ENCODE peak calls at places on chromosome 17, in four cellular contexts. R is uterus, D is A549, X is transverse colon. W is an unnamed sample. For H3K4me1, the result is how much of the 10 kb centered on the place peaks cover.

GRCh38 chr17:68972119-68972704 is 17.0 kb upstream of the ABCA8 start:
- DNase-seq in R (no peak), X (no peak), D (peak), W (no peak)

GRCh38 chr17:60969500-60970037 is 291.9 kb downstream of the BCAS3 start:
- DNase-seq in X (no peak), D (no peak), R (no peak), W (no peak)

GRCh38 chr17:13544292-13544691 is 57.4 kb downstream of the HS3ST3A1 start:
- DNase-seq in X (peak), R (peak), D (peak), W (peak)

GRCh38 chr17:35630530-35631148 is 43.5 kb downstream of the AP2B1 start:
- DNase-seq in D (peak), R (no peak), X (no peak), W (no peak)

GRCh38 chr17:55842405-55843158 is 91.7 kb downstream of the PCTP start:
- DNase-seq in X (no peak), D (no peak), R (no peak), W (no peak)

GRCh38 chr17:59840908-59841666 is 51.7 kb downstream of the TUBD1 start:
- DNase-seq in X (no peak), R (no peak), D (peak), W (no peak)

GRCh38 chr17:49341356-49341755 is 20.7 kb downstream of the ZNF652 start:
- DNase-seq in D (no peak), R (no peak), X (no peak), W (no peak)

GRCh38 chr17:66300956-66301355 is 1.5 kb upstream of the PRKCA start:
- DNase-seq in R (no peak), D (no peak), X (no peak), W (no peak)

GRCh38 chr17:32126325-32126724 is 16.0 kb upstream of the RHOT1 start:
- DNase-seq in R (no peak), D (no peak), X (no peak), W (no peak)

GRCh38 chr17:19387921-19388521 is 1.0 kb upstream of the MFAP4 start:
- DNase-seq in X (no peak), R (no peak), D (no peak), W (no peak)

GRCh38 chr17:46984892-46985291 is 5.8 kb upstream of the RPRML start:
- DNase-seq in D (no peak), X (peak), R (no peak), W (no peak)

GRCh38 chr17:82388922-82389283 is 17.3 kb downstream of the UTS2R start:
- DNase-seq in X (no peak), R (no peak), D (no peak), W (no peak)

DNA sequence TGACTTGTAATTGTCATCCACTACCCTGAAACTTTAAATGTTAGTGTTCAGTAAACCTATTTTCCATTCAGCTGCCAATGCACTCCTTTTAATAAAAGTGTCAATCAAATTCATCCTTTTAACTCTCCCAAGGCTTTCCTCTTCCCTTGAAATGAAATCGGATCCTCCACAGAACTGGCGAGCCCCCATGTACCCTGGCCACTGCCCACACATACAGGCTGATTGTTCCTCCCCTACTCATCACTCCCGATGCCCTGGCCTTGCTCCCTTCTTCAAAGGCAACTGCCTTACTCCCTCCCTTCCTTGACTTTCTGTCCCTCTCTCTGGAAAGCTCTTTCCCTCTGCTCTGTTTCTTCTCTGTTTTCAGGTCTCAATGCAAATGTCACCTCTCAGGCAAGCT is 7.6 kb downstream of the KRT33A start:
- DNase-seq in D (no peak), R (no peak), X (no peak), W (no peak)
- H3K4me1 ChIP-seq in D (under half), R (under half), X (under half), W (under half)

GRCh38 chr17:77343031-77343866 is 202.5 kb downstream of the SEC14L1 start:
- DNase-seq in D (no peak), X (no peak), R (no peak), W (peak)
- H3K4me3 ChIP-seq in D (no peak), X (no peak), R (no peak), W (no peak)

GRCh38 chr17:77148109-77148958 is 7.6 kb downstream of the SEC14L1 start:
- DNase-seq in X (no peak), D (no peak), R (no peak), W (peak)

GRCh38 chr17:77147357-77147801 is 6.6 kb downstream of the SEC14L1 start:
- DNase-seq in R (no peak), X (peak), D (no peak), W (peak)

GRCh38 chr17:77151236-77151635 is 10.5 kb downstream of the SEC14L1 start:
- DNase-seq in R (no peak), D (no peak), X (no peak), W (no peak)

GRCh38 chr17:77146882-77147281 is 6.1 kb downstream of the SEC14L1 start:
- DNase-seq in R (no peak), D (no peak), X (peak), W (peak)

DNA sequence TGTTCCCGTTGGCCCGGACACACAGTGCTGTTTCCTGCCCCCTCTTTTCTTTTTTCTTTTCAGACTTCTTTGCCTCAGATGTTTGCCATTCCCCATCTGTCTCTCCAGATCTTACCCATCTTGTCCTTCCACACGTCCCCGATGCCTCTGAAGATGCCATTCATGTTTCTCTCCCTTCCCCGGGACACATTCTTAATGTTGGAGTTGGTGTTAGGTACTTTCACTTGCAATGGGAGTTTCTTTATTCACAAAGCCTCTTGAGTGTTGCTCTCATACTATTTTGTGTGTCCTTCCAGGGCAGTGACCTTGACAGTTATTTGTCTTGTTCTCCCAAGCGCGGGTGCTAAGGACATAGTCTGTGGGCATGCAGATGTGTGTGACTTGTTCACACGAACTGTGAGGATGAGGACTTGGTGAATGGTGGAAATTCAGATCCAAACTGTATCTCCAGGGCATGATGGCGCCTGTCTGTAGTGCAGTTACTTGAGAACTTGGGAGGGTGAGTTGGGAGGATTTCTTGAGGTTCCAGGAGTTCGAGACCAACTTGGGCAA is 8.3 kb downstream of the SEC14L1 start:
- DNase-seq in R (no peak), X (no peak), D (no peak), W (no peak)
- H3K4me1 ChIP-seq in R (under half), X (under half), D (under half), W (half or more)

DNA sequence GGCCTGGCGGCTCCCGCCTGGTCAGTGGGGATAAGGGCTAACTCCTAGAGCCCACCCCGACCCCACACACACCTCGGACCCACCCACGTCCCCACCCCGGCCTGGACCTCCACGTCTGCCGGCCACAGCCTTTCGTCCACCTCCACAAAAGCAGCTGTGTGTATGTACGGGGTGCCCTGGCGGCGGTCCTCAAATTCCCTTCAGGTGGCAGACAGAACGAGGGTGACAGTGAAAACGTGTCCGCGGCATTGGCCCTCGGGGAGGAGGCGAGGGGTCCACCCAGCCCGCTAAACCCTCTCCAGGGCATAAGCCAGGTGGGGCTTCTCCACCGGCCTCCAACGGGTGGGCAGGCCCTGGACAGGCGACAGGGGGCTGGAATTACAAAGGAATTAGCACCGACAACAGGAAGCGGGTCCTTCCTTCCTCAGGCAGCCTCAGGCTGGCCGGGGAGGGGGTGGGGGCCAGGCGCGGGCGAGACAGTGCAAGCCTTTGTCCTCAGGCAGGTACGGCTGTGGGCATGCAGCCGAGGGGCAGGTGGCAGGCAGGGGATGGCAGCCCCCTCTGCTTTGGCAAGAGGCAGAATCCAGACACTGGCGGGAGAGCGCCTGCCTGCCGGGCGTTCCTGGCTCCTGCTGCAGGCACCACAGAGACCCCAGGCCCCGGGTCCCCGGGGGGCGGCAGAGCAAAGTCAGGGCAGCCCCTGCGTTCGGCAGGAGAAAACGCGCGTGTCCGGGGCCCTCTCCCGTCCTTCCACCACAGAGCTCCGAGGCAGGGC is 12.3 kb upstream of the PITPNA start:
- DNase-seq in D (no peak), R (no peak), X (no peak), W (peak)
- H3K4me3 ChIP-seq in D (no peak), R (no peak), X (no peak), W (no peak)

GRCh38 chr17:7840875-7841274 is 6.9 kb downstream of the KDM6B start:
- DNase-seq in X (no peak), R (no peak), D (no peak), W (no peak)

GRCh38 chr17:7839890-7840260 is 5.9 kb downstream of the KDM6B start:
- DNase-seq in X (no peak), D (peak), R (no peak), W (no peak)

GRCh38 chr17:7839199-7839889 is 5.3 kb downstream of the KDM6B start:
- DNase-seq in X (peak), R (no peak), D (no peak), W (no peak)

GRCh38 chr17:7841309-7841621 is 7.2 kb downstream of the KDM6B start:
- DNase-seq in D (no peak), R (no peak), X (no peak), W (no peak)

GRCh38 chr17:7840441-7840840 is 6.4 kb downstream of the KDM6B start:
- DNase-seq in R (no peak), D (no peak), X (no peak), W (no peak)
- H3K4me1 ChIP-seq in R (under half), D (under half), X (under half), W (half or more)

W was measured in upper lobe of right lung.